ENCODE peak calls at places on chromosomes 4 and X, in six cellular contexts. D, S, W, Z, H and P are unnamed samples.

GRCh38 chr4:184472540-184473264 is 1.6 kb downstream of the IRF2 start:
- DNase-seq in W (peak; percentile 70), D (peak; percentile 77), S (peak; percentile 76), Z (peak; percentile 42), H (peak; percentile 69), P (peak; percentile 76)

GRCh38 chrX:123487674-123488073 is 245.2 kb downstream of the THOC2 start:
- DNase-seq in W (no peak), H (no peak), D (peak; percentile 47), Z (no peak), S (no peak), P (no peak)

GRCh38 chr4:143586080-143586479 is 72.6 kb downstream of the SMARCA5 start:
- DNase-seq in Z (no peak), S (no peak), W (no peak), D (peak; percentile 83), H (no peak), P (no peak)

GRCh38 chr4:28225005-28225404 is 1364.4 kb downstream of the STIM2 start:
- DNase-seq in H (no peak), S (no peak), W (no peak), Z (no peak), D (peak; percentile 71), P (no peak)

GRCh38 chrX:12970691-12971202 is 4.2 kb upstream of the TMSB4X start:
- DNase-seq in S (no peak), D (peak; percentile 58), W (peak; percentile 62), Z (peak; percentile 83), H (no peak), P (no peak)

GRCh38 chr4:140308366-140309123 is 64.9 kb upstream of the SCOC start:
- DNase-seq in Z (peak; percentile 88), D (peak; percentile 78), W (no peak), S (no peak), H (no peak), P (no peak)

GRCh38 chr4:140250989-140251552 is 97.1 kb upstream of the MAML3 start:
- DNase-seq in W (no peak), Z (peak; percentile 89), D (peak; percentile 29), S (no peak), H (no peak), P (no peak)

GRCh38 chr4:114296126-114296525 is 302.5 kb upstream of the UGT8 start:
- DNase-seq in H (no peak), D (no peak), W (no peak), S (no peak), Z (no peak), P (no peak)

GRCh38 chrX:42809569-42809968 is 31.6 kb upstream of the PPP1R2C start:
- DNase-seq in H (no peak), Z (no peak), W (no peak), S (no peak), D (no peak), P (no peak)

GRCh38 chr4:20288846-20289512 is 37.3 kb downstream of the SLIT2 start:
- DNase-seq in D (peak; percentile 65), H (no peak), Z (no peak), S (no peak), W (no peak), P (no peak)